ENCODE peak calls at places on chromosome 1, in nine cellular contexts. F is NCI-H524, U is HepG2, A is ELR, L is dorsolateral prefrontal cortex, K is cardiac fibroblast, Y is aorta, O is AG08396, G is small intestine. H is an unnamed sample.

GRCh38 chr1:11985851-11986250 is 5.6 kb downstream of the MFN2 start:
- DNase-seq in F (no peak), U (no peak), A (no peak), L (no peak), K (peak), Y (no peak), O (no peak), G (no peak), H (no peak)

GRCh38 chr1:30915491-30916230 is 7.1 kb upstream of the SDC3 start:
- DNase-seq in F (no peak), U (no peak), A (no peak), L (no peak), K (no peak), Y (peak), O (no peak), G (no peak), H (no peak)

GRCh38 chr1:183403386-183403957 is 14.7 kb downstream of the NMNAT2 start:
- DNase-seq in F (no peak), U (no peak), A (no peak), L (no peak), K (no peak), Y (no peak), O (no peak), G (no peak), H (no peak)

GRCh38 chr1:110673805-110674336 is 869 bp downstream of the KCNA3 start:
- DNase-seq in F (no peak), U (no peak), A (no peak), L (no peak), K (no peak), Y (peak), O (no peak), G (no peak), H (peak)

GRCh38 chr1:21651214-21652042 is 17.7 kb downstream of the RAP1GAP start:
- DNase-seq in F (peak), U (no peak), A (peak), L (no peak), K (no peak), Y (no peak), O (peak), G (peak), H (no peak)

GRCh38 chr1:78586572-78586971 is 33.7 kb upstream of the IFI44L start:
- DNase-seq in F (no peak), U (no peak), A (peak), L (no peak), K (peak), Y (no peak), O (peak), G (no peak), H (no peak)

GRCh38 chr1:154772056-154772455 is 98.0 kb downstream of the KCNN3 start:
- DNase-seq in F (no peak), U (no peak), A (no peak), L (no peak), K (no peak), Y (peak), O (no peak), G (no peak), H (no peak)

GRCh38 chr1:76872944-76873343 is 5.7 kb downstream of the ST6GALNAC5 start:
- DNase-seq in F (no peak), U (no peak), A (no peak), L (no peak), K (no peak), Y (no peak), O (no peak), G (no peak), H (no peak)

GRCh38 chr1:30001011-30001410 is 722.4 kb downstream of the MATN1 start:
- DNase-seq in F (no peak), U (no peak), A (no peak), L (no peak), K (no peak), Y (no peak), O (no peak), G (no peak), H (no peak)

H was measured in DND-41.